ENCODE peak calls at places on chromosomes 4 and X, in four cellular contexts. T is hippocampal formation, K is EL, F is upper lobe of left lung. Q is an unnamed sample.

GRCh38 chr4:53598901-53599300 is 7.6 kb upstream of the LNX1 start:
- DNase-seq in K (no peak), F (no peak), T (no peak), Q (no peak)

GRCh38 chr4:52103314-52103713 is 52.2 kb downstream of the SPATA18 start:
- DNase-seq in K (peak), F (no peak), T (no peak), Q (no peak)

GRCh38 chr4:27861381-27861787 is 1000.7 kb downstream of the STIM2 start:
- DNase-seq in F (peak), K (peak), T (peak), Q (no peak)

GRCh38 chr4:40178672-40179071 is 18.2 kb upstream of the RHOH start:
- DNase-seq in T (no peak), F (no peak), K (no peak), Q (no peak)

GRCh38 chr4:47830263-47831025 is 7.4 kb downstream of the CORIN start:
- DNase-seq in K (no peak), T (no peak), F (no peak), Q (no peak)

GRCh38 chr4:100977746-100978397 is 369.5 kb downstream of the PPP3CA start:
- DNase-seq in K (no peak), F (no peak), T (no peak), Q (no peak)

GRCh38 chr4:179872751-179873150 is 2370.5 kb upstream of the TENM3 start:
- DNase-seq in T (no peak), F (no peak), K (no peak), Q (no peak)

GRCh38 chr4:3403104-3403906 is 38.5 kb upstream of the HGFAC start:
- DNase-seq in K (no peak), F (no peak), T (no peak), Q (no peak)

GRCh38 chr4:59057804-59058203 is 1947.6 kb upstream of the IGFBP7 start:
- DNase-seq in T (no peak), K (no peak), F (no peak), Q (no peak)

GRCh38 chr4:80362578-80363181 is 27.1 kb downstream of the CFAP299 start:
- DNase-seq in T (peak), K (peak), F (no peak), Q (no peak)

GRCh38 chr4:147334478-147334877 is 146.4 kb upstream of the EDNRA start:
- DNase-seq in T (no peak), K (peak), F (no peak), Q (no peak)

GRCh38 chrX:104098151-104098808 is 14.0 kb upstream of the ZCCHC18 start:
- DNase-seq in F (peak), T (peak), K (peak), Q (peak)

GRCh38 chrX:152913354-152913753 is 15.5 kb downstream of the ZNF185 start:
- DNase-seq in K (no peak), F (no peak), T (no peak), Q (no peak)

GRCh38 chrX:118718737-118719136 is 8.7 kb upstream of the IL13RA1 start:
- DNase-seq in F (no peak), K (no peak), T (no peak), Q (no peak)

GRCh38 chr4:170007113-170007512 is 19.1 kb downstream of the MFAP3L start:
- DNase-seq in T (no peak), F (no peak), K (no peak), Q (no peak)

Q was measured in smooth muscle cell of the brain vasculature.